ENCODE peak calls at places on chromosome 6, in six cellular contexts. A is heart left ventricle, N is body of pancreas, L is cardiac fibroblast, B is fibroblast of mammary gland, Z is tibial artery. W is an unnamed sample.

GRCh38 chr6:18528084-18528743 is 141.1 kb downstream of the RNF144B start:
- DNase-seq in N (no peak), Z (no peak), L (peak), B (peak), A (no peak), W (peak)

GRCh38 chr6:158817298-158818007 is 1.7 kb downstream of the EZR start:
- DNase-seq in B (no peak), L (peak), A (peak), N (peak), Z (peak), W (peak)

GRCh38 chr6:47593979-47594378 is 104.4 kb upstream of the ADGRF4 start:
- DNase-seq in Z (no peak), N (no peak), A (no peak), L (no peak), B (no peak), W (no peak)

GRCh38 chr6:155887431-155887830 is 431.8 kb upstream of the NOX3 start:
- DNase-seq in B (no peak), N (no peak), A (no peak), Z (no peak), L (no peak), W (no peak)

GRCh38 chr6:15501806-15502450 is 160.9 kb downstream of the DTNBP1 start:
- DNase-seq in B (peak), N (no peak), L (peak), Z (no peak), A (peak), W (peak)

GRCh38 chr6:14130431-14131075 is 13.0 kb downstream of the CD83 start:
- DNase-seq in Z (no peak), B (no peak), A (no peak), N (no peak), L (no peak), W (no peak)

GRCh38 chr6:87183687-87184086 is 28.3 kb downstream of the ZNF292 start:
- DNase-seq in L (peak), B (peak), N (no peak), Z (no peak), A (no peak), W (peak)

GRCh38 chr6:87905101-87905517 is 142.5 kb upstream of the SPACA1 start:
- DNase-seq in N (no peak), A (no peak), B (no peak), L (no peak), Z (no peak), W (no peak)

GRCh38 chr6:44972710-44973109 is 355.4 kb upstream of the RUNX2 start:
- DNase-seq in L (no peak), B (no peak), Z (no peak), A (no peak), N (no peak), W (no peak)

GRCh38 chr6:34829137-34829536 is 37.3 kb downstream of the BLTP3A start:
- DNase-seq in Z (no peak), B (no peak), N (no peak), A (no peak), L (no peak), W (no peak)

GRCh38 chr6:152529364-152529763 is 107.8 kb downstream of the SYNE1 start:
- DNase-seq in L (peak), B (peak), A (no peak), N (no peak), Z (no peak), W (peak)

GRCh38 chr6:20746024-20746423 is 211.8 kb downstream of the CDKAL1 start:
- DNase-seq in L (no peak), B (no peak), N (no peak), Z (no peak), A (no peak), W (peak)

GRCh38 chr6:136922680-136922996 is 537 bp downstream of the SLC35D3 start:
- DNase-seq in L (no peak), B (no peak), N (no peak), Z (no peak), A (no peak), W (no peak)

GRCh38 chr6:118562248-118562647 is 14.2 kb downstream of the PLN start:
- DNase-seq in N (no peak), Z (no peak), B (no peak), A (no peak), L (no peak), W (no peak)

GRCh38 chr6:142210606-142211005 is 63.5 kb downstream of the VTA1 start:
- DNase-seq in Z (no peak), N (no peak), B (no peak), L (peak), A (no peak), W (peak)

GRCh38 chr6:137044366-137045220 is at the start of gene IL20RA:
- DNase-seq in L (no peak), B (no peak), Z (no peak), A (peak), N (peak), W (peak)

GRCh38 chr6:110341671-110342304 is 16.4 kb downstream of the METTL24 start:
- DNase-seq in Z (no peak), A (no peak), N (no peak), L (peak), B (peak), W (peak)

GRCh38 chr6:134381926-134382325 is 64.0 kb upstream of the SGK1 start:
- DNase-seq in A (no peak), Z (no peak), N (no peak), B (no peak), L (peak), W (no peak)

GRCh38 chr6:29864037-29864795 is 36.6 kb downstream of the HLA-G start:
- DNase-seq in A (no peak), Z (no peak), N (no peak), B (no peak), L (peak), W (no peak)
- H3K4me3 ChIP-seq in A (no peak), Z (no peak), N (no peak), B (no peak), L (no peak), W (no peak)

DNA sequence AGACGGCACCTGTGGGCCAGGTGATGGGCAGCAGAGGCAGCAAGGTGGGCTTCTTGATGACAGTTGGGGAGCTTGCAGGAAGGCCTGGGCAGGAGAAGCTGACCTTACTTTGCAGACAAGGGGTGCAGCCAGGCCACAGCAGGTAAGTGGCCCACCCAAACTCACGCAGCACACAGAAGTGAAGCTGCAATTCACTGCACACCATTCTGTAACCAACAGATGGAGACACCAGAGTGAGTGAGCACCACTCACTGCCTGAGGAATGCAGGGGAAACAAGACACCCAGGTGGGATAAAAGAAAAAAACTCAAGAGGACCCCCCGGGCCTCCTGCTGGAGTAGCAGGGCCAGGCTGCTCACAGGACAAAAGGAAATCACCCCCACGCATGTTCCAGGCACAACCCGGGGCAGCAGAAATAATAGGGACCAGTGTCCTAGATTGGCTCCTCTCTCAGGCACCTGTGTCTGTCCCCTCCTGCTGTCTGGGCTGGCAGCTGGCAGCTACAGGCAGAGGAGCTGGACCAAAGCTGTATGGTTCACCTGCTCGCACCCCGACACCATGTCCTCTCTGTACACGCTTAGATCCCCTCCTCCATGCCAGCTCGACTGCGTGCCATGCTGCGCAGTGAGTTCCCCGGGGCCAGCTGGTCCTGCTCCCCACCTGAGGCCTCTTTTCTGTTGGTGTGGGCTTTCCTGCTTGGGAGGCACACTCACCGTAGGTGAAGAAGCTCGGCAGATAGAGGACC is 4.9 kb downstream of the MTCH1 start:
- DNase-seq in A (no peak), B (no peak), Z (no peak), L (no peak), N (no peak), W (no peak)
- TF ChIP-seq CTCF in A (no peak), B (no peak), Z (no peak), L (no peak), N (no peak), W (peak)

DNA sequence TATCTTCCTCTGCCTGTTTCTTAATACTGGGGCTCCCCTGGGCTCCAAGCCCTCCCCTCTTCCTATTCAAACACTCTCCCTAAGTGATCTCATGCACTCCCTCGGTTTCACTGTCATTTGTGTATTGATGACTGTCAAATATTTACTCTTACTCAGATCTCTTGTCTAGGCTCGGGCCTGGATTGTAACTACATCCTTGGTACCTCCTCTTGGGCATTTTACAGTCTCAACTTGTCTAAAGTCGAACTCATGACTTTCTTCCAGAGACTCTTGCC is 189.4 kb upstream of the PRDM1 start:
- DNase-seq in Z (no peak), A (no peak), L (no peak), N (no peak), B (no peak), W (no peak)
- H3K4me3 ChIP-seq in Z (no peak), A (no peak), L (no peak), N (no peak), B (no peak), W (no peak)

GRCh38 chr6:73051147-73051546 is 174.1 kb downstream of the KHDC1L start:
- DNase-seq in N (no peak), A (no peak), Z (no peak), B (no peak), L (no peak), W (no peak)
- TF ChIP-seq CTCF in N (no peak), A (no peak), Z (no peak), B (no peak), L (no peak), W (no peak)

GRCh38 chr6:150890346-150890745 is 24.8 kb downstream of the MTHFD1L start:
- DNase-seq in N (no peak), B (no peak), A (no peak), Z (no peak), L (no peak), W (no peak)
- H3K4me3 ChIP-seq in N (no peak), B (no peak), A (no peak), Z (no peak), L (no peak), W (no peak)

W was measured in choroid plexus epithelial cell.